ENCODE peak calls at places on chromosomes 5 and 9, in seven cellular contexts. V is naive thymus-derived CD8-positive, alpha-beta T cell; C is Caki2; M is activated T-cell treated with anti-CD3 and anti-CD28 coated beads, Interleukin-2, amount 50 U/mL, for 48 hours; J is RCC 7860; W is nephron progenitor cell; F is glutamatergic neuron. L is an unnamed sample.

GRCh38 chr9:137313956-137314560 is 12.0 kb upstream of the NRARP start:
- DNase-seq in F (peak; percentile 24), W (no peak), V (no peak), M (peak; percentile 16), J (no peak), C (no peak), L (no peak)

GRCh38 chr9:114829686-114830085 is 23.8 kb upstream of the TNFSF15 start:
- DNase-seq in M (no peak), V (no peak), J (no peak), W (no peak), F (no peak), C (no peak), L (no peak)

GRCh38 chr9:98378206-98379193 is 123.1 kb upstream of the TBC1D2 start:
- DNase-seq in W (no peak), V (no peak), M (no peak), J (no peak), C (no peak), F (no peak), L (no peak)

GRCh38 chr9:116450378-116451139 is 236.5 kb upstream of the TRIM32 start:
- DNase-seq in V (no peak), W (no peak), F (no peak), C (peak; percentile 68), J (peak; percentile 53), M (no peak), L (no peak)

GRCh38 chr9:83062011-83062652 is 810 bp downstream of the RASEF start:
- DNase-seq in F (no peak), C (peak; percentile 68), W (peak; percentile 20), J (peak; percentile 60), M (no peak), V (no peak), L (no peak)

GRCh38 chr9:106312913-106313312 is 550.1 kb upstream of the ZNF462 start:
- DNase-seq in W (no peak), J (no peak), M (no peak), V (no peak), C (no peak), F (no peak), L (no peak)

GRCh38 chr5:82351754-82352145 is 73.6 kb upstream of the RPS23 start:
- DNase-seq in M (no peak), C (peak; percentile 66), F (no peak), V (no peak), J (peak; percentile 32), W (peak; percentile 21), L (no peak)

GRCh38 chr5:160213537-160213936 is 15.8 kb upstream of the FABP6 start:
- DNase-seq in M (no peak), F (no peak), C (peak; percentile 81), W (no peak), V (no peak), J (no peak), L (no peak)

GRCh38 chr5:150527038-150527437 is 19.1 kb downstream of the NDST1 start:
- DNase-seq in F (no peak), C (no peak), M (no peak), J (no peak), V (no peak), W (no peak), L (no peak)

GRCh38 chr5:34740306-34740891 is 84.3 kb downstream of the RAI14 start:
- DNase-seq in J (no peak), W (no peak), V (no peak), M (no peak), F (peak; percentile 29), C (no peak), L (no peak)

GRCh38 chr9:5815421-5815820 is 17.5 kb downstream of the ERMP1 start:
- DNase-seq in J (no peak), C (no peak), F (no peak), V (no peak), W (no peak), M (no peak), L (no peak)

GRCh38 chr5:15103130-15103529 is 231.6 kb upstream of the ANKH start:
- DNase-seq in J (no peak), V (no peak), W (no peak), F (no peak), C (no peak), M (no peak), L (no peak)

GRCh38 chr9:110050925-110051355 is 157.0 kb downstream of the C9orf152 start:
- DNase-seq in W (no peak), C (peak; percentile 57), M (peak; percentile 29), J (peak; percentile 96), F (no peak), V (no peak), L (no peak)

GRCh38 chr5:20129491-20129890 is 141.5 kb upstream of the CDH18 start:
- DNase-seq in F (no peak), W (no peak), C (no peak), J (no peak), V (no peak), M (no peak), L (no peak)

GRCh38 chr5:172004824-172005237 is 1.6 kb downstream of the FBXW11 start:
- DNase-seq in C (peak; percentile 62), V (no peak), F (no peak), W (no peak), J (peak; percentile 29), M (no peak), L (no peak)

GRCh38 chr5:164002653-164003052 is 497.2 kb downstream of the MAT2B start:
- DNase-seq in F (no peak), V (no peak), C (peak; percentile 6), M (no peak), W (no peak), J (no peak), L (no peak)

GRCh38 chr5:74392698-74393431 is 247.7 kb downstream of the ENC1 start:
- DNase-seq in C (peak; percentile 30), F (no peak), M (no peak), V (no peak), J (no peak), W (no peak), L (no peak)

GRCh38 chr5:1480217-1480616 is 35.0 kb upstream of the SLC6A3 start:
- DNase-seq in M (no peak), F (no peak), J (no peak), V (no peak), W (no peak), C (no peak), L (no peak)

GRCh38 chr9:82621446-82621845 is 441.5 kb downstream of the RASEF start:
- DNase-seq in V (no peak), M (no peak), J (no peak), W (no peak), C (no peak), F (no peak), L (no peak)

GRCh38 chr9:4804531-4805016 is 11.8 kb downstream of the RCL1 start:
- DNase-seq in V (no peak), F (no peak), W (no peak), J (no peak), C (no peak), M (no peak), L (no peak)

GRCh38 chr5:74124826-74125225 is 498.8 kb downstream of the ARHGEF28 start:
- DNase-seq in J (no peak), F (no peak), W (no peak), M (no peak), V (no peak), C (no peak), L (no peak)

GRCh38 chr5:32831630-32832029 is 120.5 kb downstream of the NPR3 start:
- DNase-seq in W (no peak), C (peak; percentile 63), F (no peak), J (no peak), M (no peak), V (no peak), L (no peak)

GRCh38 chr5:81402180-81402930 is 8.4 kb upstream of the ACOT12 start:
- DNase-seq in J (no peak), M (no peak), W (no peak), F (no peak), C (no peak), V (no peak), L (no peak)

GRCh38 chr9:96858670-96859069 is 4.4 kb upstream of the ZNF782 start:
- DNase-seq in M (no peak), F (no peak), W (no peak), J (no peak), V (no peak), C (no peak), L (no peak)

GRCh38 chr9:137113385-137114159 is 961 bp downstream of the DPP7 start:
- DNase-seq in M (no peak), W (no peak), J (no peak), F (no peak), C (no peak), V (no peak), L (no peak)

GRCh38 chr5:74903165-74903787 is 37.1 kb upstream of the FAM169A start:
- DNase-seq in C (no peak), W (peak; percentile 42), M (peak; percentile 24), J (no peak), F (peak; percentile 28), V (peak; percentile 6), L (peak; percentile 68)

GRCh38 chr9:106619211-106619610 is 243.8 kb upstream of the ZNF462 start:
- DNase-seq in F (no peak), C (no peak), W (no peak), V (no peak), J (no peak), M (no peak), L (no peak)

GRCh38 chr5:103624748-103625147 is 62.2 kb upstream of the NUDT12 start:
- DNase-seq in C (peak; percentile 24), J (no peak), M (no peak), F (no peak), V (no peak), W (no peak), L (no peak)

GRCh38 chr5:53059281-53059680 is 50.3 kb downstream of the MOCS2 start:
- DNase-seq in V (no peak), F (no peak), M (no peak), W (no peak), C (no peak), J (no peak), L (no peak)

GRCh38 chr5:988316-988715 is 20.3 kb upstream of the NKD2 start:
- DNase-seq in M (no peak), C (no peak), V (no peak), W (no peak), J (no peak), F (no peak), L (no peak)

GRCh38 chr5:171664489-171664888 is 121.1 kb upstream of the SMIM23 start:
- DNase-seq in J (no peak), C (no peak), V (no peak), F (no peak), W (no peak), M (no peak), L (no peak)

L was measured in WERI-Rb-1.